ENCODE peak calls at places on chromosome 7, in six cellular contexts. One of them, this sample, is unnamed.

GRCh38 chr7:70674268-70675025 is 457.5 kb upstream of the GALNT17 start:
- DNase-seq in bronchial epithelial cell: no peak
- DNase-seq in gastrocnemius medialis: no peak
- DNase-seq in lung: no peak
- DNase-seq in thoracic aorta: no peak
- DNase-seq in MCF 10A: no peak
- DNase-seq in this sample: no peak

GRCh38 chr7:2384354-2385243 is 18.8 kb upstream of the CHST12 start:
- DNase-seq in bronchial epithelial cell: no peak
- DNase-seq in lung: no peak
- DNase-seq in MCF 10A: no peak
- DNase-seq in gastrocnemius medialis: no peak
- DNase-seq in thoracic aorta: no peak
- DNase-seq in this sample: no peak

GRCh38 chr7:112937651-112938390 is 147.6 kb upstream of the TMEM168 start:
- DNase-seq in bronchial epithelial cell: no peak
- DNase-seq in lung: no peak
- DNase-seq in MCF 10A: no peak
- DNase-seq in thoracic aorta: no peak
- DNase-seq in gastrocnemius medialis: no peak
- DNase-seq in this sample: no peak

GRCh38 chr7:44633254-44634186 is 27.1 kb downstream of the OGDH start:
- DNase-seq in lung: peak
- DNase-seq in bronchial epithelial cell: peak
- DNase-seq in MCF 10A: peak
- DNase-seq in thoracic aorta: no peak
- DNase-seq in gastrocnemius medialis: no peak
- DNase-seq in this sample: peak

GRCh38 chr7:81301815-81302214 is 383.0 kb upstream of the SEMA3C start:
- DNase-seq in lung: no peak
- DNase-seq in thoracic aorta: no peak
- DNase-seq in gastrocnemius medialis: no peak
- DNase-seq in bronchial epithelial cell: no peak
- DNase-seq in MCF 10A: no peak
- DNase-seq in this sample: no peak

GRCh38 chr7:106959753-106960152 is 84.8 kb upstream of the PRKAR2B start:
- DNase-seq in gastrocnemius medialis: no peak
- DNase-seq in bronchial epithelial cell: no peak
- DNase-seq in lung: no peak
- DNase-seq in MCF 10A: peak
- DNase-seq in thoracic aorta: no peak
- DNase-seq in this sample: no peak

GRCh38 chr7:34603711-34604444 is 54.1 kb upstream of the NPSR1 start:
- DNase-seq in lung: no peak
- DNase-seq in gastrocnemius medialis: no peak
- DNase-seq in bronchial epithelial cell: no peak
- DNase-seq in thoracic aorta: no peak
- DNase-seq in MCF 10A: no peak
- DNase-seq in this sample: no peak

GRCh38 chr7:126493801-126494200 is 758.9 kb downstream of the GRM8 start:
- DNase-seq in gastrocnemius medialis: no peak
- DNase-seq in lung: no peak
- DNase-seq in MCF 10A: no peak
- DNase-seq in bronchial epithelial cell: no peak
- DNase-seq in thoracic aorta: no peak
- DNase-seq in this sample: no peak

GRCh38 chr7:92797693-92798092 is 38.7 kb downstream of the CDK6 start:
- DNase-seq in thoracic aorta: no peak
- DNase-seq in lung: no peak
- DNase-seq in MCF 10A: peak
- DNase-seq in gastrocnemius medialis: no peak
- DNase-seq in bronchial epithelial cell: peak
- DNase-seq in this sample: no peak

GRCh38 chr7:18666107-18666728 is 170.7 kb downstream of the HDAC9 start:
- DNase-seq in lung: peak
- DNase-seq in bronchial epithelial cell: peak
- DNase-seq in MCF 10A: peak
- DNase-seq in thoracic aorta: peak
- DNase-seq in gastrocnemius medialis: peak
- DNase-seq in this sample: peak

GRCh38 chr7:91653257-91653656 is 227.2 kb downstream of the MTERF1 start:
- DNase-seq in MCF 10A: no peak
- DNase-seq in gastrocnemius medialis: no peak
- DNase-seq in bronchial epithelial cell: no peak
- DNase-seq in thoracic aorta: no peak
- DNase-seq in lung: no peak
- DNase-seq in this sample: no peak

GRCh38 chr7:157678503-157678902 is 341.7 kb downstream of the DNAJB6 start:
- DNase-seq in gastrocnemius medialis: no peak
- DNase-seq in bronchial epithelial cell: no peak
- DNase-seq in MCF 10A: no peak
- DNase-seq in thoracic aorta: no peak
- DNase-seq in lung: no peak
- DNase-seq in this sample: no peak

GRCh38 chr7:151245360-151246160 is 2.9 kb downstream of the SMARCD3 start:
- DNase-seq in bronchial epithelial cell: no peak
- DNase-seq in thoracic aorta: no peak
- DNase-seq in gastrocnemius medialis: no peak
- DNase-seq in lung: no peak
- DNase-seq in MCF 10A: no peak
- DNase-seq in this sample: no peak
- TF ChIP-seq CTCF in bronchial epithelial cell: peak
- TF ChIP-seq CTCF in thoracic aorta: peak
- TF ChIP-seq CTCF in gastrocnemius medialis: peak
- TF ChIP-seq CTCF in lung: no peak
- TF ChIP-seq CTCF in MCF 10A: peak
- TF ChIP-seq CTCF in this sample: no peak

GRCh38 chr7:4682621-4683042 is 537 bp downstream of the FOXK1 start:
- DNase-seq in thoracic aorta: no peak
- DNase-seq in bronchial epithelial cell: peak
- DNase-seq in MCF 10A: peak
- DNase-seq in lung: peak
- DNase-seq in gastrocnemius medialis: peak
- DNase-seq in this sample: no peak

GRCh38 chr7:4684826-4685225 is 2.7 kb downstream of the FOXK1 start:
- DNase-seq in bronchial epithelial cell: no peak
- DNase-seq in gastrocnemius medialis: no peak
- DNase-seq in MCF 10A: no peak
- DNase-seq in lung: no peak
- DNase-seq in thoracic aorta: no peak
- DNase-seq in this sample: no peak

GRCh38 chr7:4681922-4682620 is at the start of gene FOXK1:
- DNase-seq in bronchial epithelial cell: no peak
- DNase-seq in gastrocnemius medialis: peak
- DNase-seq in MCF 10A: peak
- DNase-seq in thoracic aorta: no peak
- DNase-seq in lung: peak
- DNase-seq in this sample: peak

GRCh38 chr7:4683043-4683883 is 1.2 kb downstream of the FOXK1 start:
- DNase-seq in bronchial epithelial cell: peak
- DNase-seq in thoracic aorta: no peak
- DNase-seq in gastrocnemius medialis: no peak
- DNase-seq in lung: no peak
- DNase-seq in MCF 10A: peak
- DNase-seq in this sample: no peak

GRCh38 chr7:4683884-4684565 is 1.9 kb downstream of the FOXK1 start:
- DNase-seq in MCF 10A: peak
- DNase-seq in gastrocnemius medialis: peak
- DNase-seq in thoracic aorta: no peak
- DNase-seq in lung: peak
- DNase-seq in bronchial epithelial cell: peak
- DNase-seq in this sample: peak
- TF ChIP-seq CTCF in MCF 10A: peak
- TF ChIP-seq CTCF in gastrocnemius medialis: no peak
- TF ChIP-seq CTCF in thoracic aorta: no peak
- TF ChIP-seq CTCF in lung: no peak
- TF ChIP-seq CTCF in bronchial epithelial cell: no peak
- TF ChIP-seq CTCF in this sample: no peak

DNA sequence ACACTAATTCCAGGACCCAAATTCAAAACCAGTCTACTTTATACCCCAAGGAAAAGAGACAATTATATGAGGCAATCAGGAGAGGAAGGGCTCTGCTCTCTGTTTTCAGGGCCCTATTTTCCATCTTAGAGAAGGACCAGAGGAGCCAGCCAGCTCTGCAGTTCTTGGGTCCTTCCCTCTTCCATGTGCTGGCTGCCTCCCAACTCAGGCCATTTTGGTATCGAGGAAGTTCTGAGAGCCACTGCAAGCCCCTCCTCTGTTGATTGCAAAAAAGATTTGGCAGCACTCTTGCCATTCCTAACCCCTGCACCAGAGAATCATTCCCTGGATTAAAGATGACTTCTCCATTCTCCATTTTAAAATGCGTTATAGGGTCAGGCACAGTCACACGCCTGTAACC is 151.2 kb downstream of the AOAH start:
- DNase-seq in gastrocnemius medialis: no peak
- DNase-seq in MCF 10A: no peak
- DNase-seq in bronchial epithelial cell: no peak
- DNase-seq in lung: no peak
- DNase-seq in thoracic aorta: no peak
- DNase-seq in this sample: no peak
- TF ChIP-seq CTCF in gastrocnemius medialis: no peak
- TF ChIP-seq CTCF in MCF 10A: no peak
- TF ChIP-seq CTCF in bronchial epithelial cell: no peak
- TF ChIP-seq CTCF in lung: no peak
- TF ChIP-seq CTCF in thoracic aorta: no peak
- TF ChIP-seq CTCF in this sample: no peak

GRCh38 chr7:22660732-22661131 is 66.3 kb upstream of the IL6 start:
- DNase-seq in MCF 10A: no peak
- DNase-seq in lung: no peak
- DNase-seq in gastrocnemius medialis: no peak
- DNase-seq in bronchial epithelial cell: no peak
- DNase-seq in thoracic aorta: no peak
- DNase-seq in this sample: no peak
- TF ChIP-seq CTCF in MCF 10A: peak
- TF ChIP-seq CTCF in lung: no peak
- TF ChIP-seq CTCF in gastrocnemius medialis: no peak
- TF ChIP-seq CTCF in bronchial epithelial cell: peak
- TF ChIP-seq CTCF in thoracic aorta: no peak
- TF ChIP-seq CTCF in this sample: no peak

DNA sequence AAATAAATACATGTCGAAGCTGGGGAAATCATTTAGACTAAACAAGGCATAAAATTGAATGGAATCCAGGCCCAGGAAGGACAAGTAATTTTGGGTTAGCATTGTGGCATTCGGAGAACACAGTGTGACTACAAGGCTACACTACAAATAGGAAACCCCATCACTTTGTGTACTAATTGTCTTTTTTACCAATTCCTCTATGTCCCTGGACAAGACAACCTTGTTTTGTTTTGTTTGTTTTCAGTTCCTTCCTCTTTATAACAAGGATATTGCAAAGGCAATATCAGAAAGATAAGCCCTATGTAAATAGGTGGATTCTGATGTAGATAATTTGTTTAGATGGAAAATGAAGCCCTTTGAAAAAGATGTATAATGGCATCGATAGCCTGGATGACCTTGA is 215.9 kb upstream of the MKLN1 start:
- DNase-seq in MCF 10A: no peak
- DNase-seq in lung: no peak
- DNase-seq in bronchial epithelial cell: no peak
- DNase-seq in thoracic aorta: no peak
- DNase-seq in gastrocnemius medialis: no peak
- DNase-seq in this sample: no peak
- TF ChIP-seq CTCF in MCF 10A: no peak
- TF ChIP-seq CTCF in lung: no peak
- TF ChIP-seq CTCF in bronchial epithelial cell: no peak
- TF ChIP-seq CTCF in thoracic aorta: no peak
- TF ChIP-seq CTCF in gastrocnemius medialis: no peak
- TF ChIP-seq CTCF in this sample: no peak

GRCh38 chr7:122885583-122886356 is 490 bp downstream of the CADPS2 start:
- DNase-seq in bronchial epithelial cell: peak
- DNase-seq in thoracic aorta: no peak
- DNase-seq in MCF 10A: peak
- DNase-seq in lung: peak
- DNase-seq in gastrocnemius medialis: no peak
- DNase-seq in this sample: peak

GRCh38 chr7:122886357-122887081 is at the start of gene CADPS2:
- DNase-seq in bronchial epithelial cell: peak
- DNase-seq in gastrocnemius medialis: peak
- DNase-seq in MCF 10A: peak
- DNase-seq in lung: peak
- DNase-seq in thoracic aorta: peak
- DNase-seq in this sample: peak

GRCh38 chr7:122889116-122889515 is 2.9 kb upstream of the CADPS2 start:
- DNase-seq in gastrocnemius medialis: no peak
- DNase-seq in lung: no peak
- DNase-seq in thoracic aorta: no peak
- DNase-seq in bronchial epithelial cell: no peak
- DNase-seq in MCF 10A: no peak
- DNase-seq in this sample: no peak

GRCh38 chr7:122887848-122888247 is 1.6 kb upstream of the CADPS2 start:
- DNase-seq in thoracic aorta: no peak
- DNase-seq in bronchial epithelial cell: no peak
- DNase-seq in gastrocnemius medialis: no peak
- DNase-seq in MCF 10A: no peak
- DNase-seq in lung: no peak
- DNase-seq in this sample: no peak

DNA sequence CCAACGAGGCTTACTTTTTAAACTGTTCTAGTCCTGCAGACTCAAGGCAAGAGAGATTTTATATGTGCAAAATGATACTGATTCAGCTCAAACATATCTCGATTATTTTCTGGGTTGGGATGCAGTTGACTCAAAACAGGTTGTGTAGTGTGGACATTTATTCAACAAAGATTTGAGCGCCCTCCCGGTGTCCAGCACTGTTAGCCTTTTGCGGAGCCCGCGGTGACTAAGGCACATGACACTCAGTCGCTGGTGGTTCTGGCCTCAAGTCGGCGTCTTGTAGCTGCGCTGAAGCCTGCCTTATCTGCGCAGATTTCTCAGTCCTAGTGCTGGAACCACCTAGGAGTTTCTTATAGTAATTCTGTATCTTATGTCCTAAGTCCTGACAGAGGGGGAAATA is 938 bp upstream of the CADPS2 start:
- DNase-seq in MCF 10A: peak
- DNase-seq in lung: peak
- DNase-seq in bronchial epithelial cell: peak
- DNase-seq in thoracic aorta: peak
- DNase-seq in gastrocnemius medialis: peak
- DNase-seq in this sample: peak
- TF ChIP-seq CTCF in MCF 10A: no peak
- TF ChIP-seq CTCF in lung: no peak
- TF ChIP-seq CTCF in bronchial epithelial cell: peak
- TF ChIP-seq CTCF in thoracic aorta: peak
- TF ChIP-seq CTCF in gastrocnemius medialis: no peak
- TF ChIP-seq CTCF in this sample: no peak

GRCh38 chr7:27603813-27604212 is 58.9 kb downstream of the HIBADH start:
- DNase-seq in gastrocnemius medialis: no peak
- DNase-seq in bronchial epithelial cell: no peak
- DNase-seq in thoracic aorta: no peak
- DNase-seq in lung: no peak
- DNase-seq in MCF 10A: no peak
- DNase-seq in this sample: no peak

GRCh38 chr7:27605283-27605682 is 57.4 kb downstream of the HIBADH start:
- DNase-seq in bronchial epithelial cell: no peak
- DNase-seq in thoracic aorta: no peak
- DNase-seq in gastrocnemius medialis: no peak
- DNase-seq in lung: no peak
- DNase-seq in MCF 10A: no peak
- DNase-seq in this sample: no peak

GRCh38 chr7:27606270-27607209 is 56.1 kb downstream of the HIBADH start:
- DNase-seq in gastrocnemius medialis: no peak
- DNase-seq in thoracic aorta: no peak
- DNase-seq in lung: no peak
- DNase-seq in MCF 10A: no peak
- DNase-seq in bronchial epithelial cell: peak
- DNase-seq in this sample: no peak

GRCh38 chr7:27607210-27607606 is 55.5 kb downstream of the HIBADH start:
- DNase-seq in thoracic aorta: no peak
- DNase-seq in gastrocnemius medialis: no peak
- DNase-seq in bronchial epithelial cell: no peak
- DNase-seq in MCF 10A: no peak
- DNase-seq in lung: no peak
- DNase-seq in this sample: no peak

GRCh38 chr7:27605689-27606269 is 56.9 kb downstream of the HIBADH start:
- DNase-seq in thoracic aorta: no peak
- DNase-seq in lung: no peak
- DNase-seq in gastrocnemius medialis: no peak
- DNase-seq in bronchial epithelial cell: peak
- DNase-seq in MCF 10A: peak
- DNase-seq in this sample: no peak
- TF ChIP-seq CTCF in thoracic aorta: no peak
- TF ChIP-seq CTCF in lung: no peak
- TF ChIP-seq CTCF in gastrocnemius medialis: no peak
- TF ChIP-seq CTCF in bronchial epithelial cell: peak
- TF ChIP-seq CTCF in MCF 10A: peak
- TF ChIP-seq CTCF in this sample: no peak